ENCODE peak calls at places on chromosomes 2 and 18, in six cellular contexts. R is GM23248, P is neuronal stem cell, M is OCI-LY7, C is H9, O is fibroblast of lung. L is an unnamed sample.

GRCh38 chr2:32864337-32864736 is 82.4 kb upstream of the LTBP1 start:
- DNase-seq in P (no peak), M (no peak), C (no peak), O (peak), R (peak), L (no peak)

GRCh38 chr18:38011446-38011845 is 445.8 kb upstream of the CELF4 start:
- DNase-seq in M (no peak), R (no peak), O (no peak), P (no peak), C (no peak), L (no peak)

GRCh38 chr2:113894156-113894743 is 4.4 kb downstream of the ACTR3 start:
- DNase-seq in C (no peak), R (peak), O (peak), M (no peak), P (no peak), L (no peak)

GRCh38 chr2:216478151-216478550 is 20.5 kb upstream of the RPL37A start:
- DNase-seq in O (peak), R (peak), C (no peak), M (no peak), P (no peak), L (peak)

GRCh38 chr18:13026583-13027270 is 35.6 kb downstream of the CEP192 start:
- DNase-seq in P (no peak), R (peak), M (no peak), C (no peak), O (peak), L (no peak)

GRCh38 chr2:66828876-66829275 is 394.0 kb downstream of the MEIS1 start:
- DNase-seq in P (no peak), R (no peak), O (no peak), C (no peak), M (no peak), L (no peak)

GRCh38 chr2:234478121-234478858 is 18.6 kb downstream of the ARL4C start:
- DNase-seq in C (no peak), P (no peak), M (no peak), O (no peak), R (peak), L (no peak)

GRCh38 chr18:47561316-47561715 is 309.9 kb upstream of the SKOR2 start:
- DNase-seq in C (peak), P (no peak), M (no peak), R (no peak), O (no peak), L (no peak)

GRCh38 chr18:65994294-65994693 is 243.5 kb downstream of the CDH7 start:
- DNase-seq in P (no peak), R (no peak), M (no peak), C (no peak), O (no peak), L (no peak)

GRCh38 chr2:42879913-42880737 is 87.7 kb upstream of the HAAO start:
- DNase-seq in M (no peak), P (no peak), O (peak), R (no peak), C (no peak), L (peak)

GRCh38 chr2:237156131-237156856 is 70.6 kb downstream of the COPS8 start:
- DNase-seq in R (peak), O (peak), P (no peak), C (no peak), M (no peak), L (no peak)

GRCh38 chr2:69311017-69311416 is 76.0 kb downstream of the GFPT1 start:
- DNase-seq in M (no peak), O (no peak), P (no peak), R (peak), C (no peak), L (no peak)

GRCh38 chr2:176131617-176132396 is 2.3 kb downstream of the HOXD8 start:
- DNase-seq in M (no peak), R (no peak), C (no peak), O (no peak), P (no peak), L (no peak)

GRCh38 chr2:19886261-19886660 is 15.5 kb downstream of the TTC32 start:
- DNase-seq in O (no peak), M (no peak), P (no peak), C (no peak), R (peak), L (no peak)

GRCh38 chr2:225097035-225097434 is 54.8 kb upstream of the DOCK10 start:
- DNase-seq in R (peak), C (no peak), M (no peak), P (no peak), O (peak), L (no peak)

GRCh38 chr2:205002390-205002789 is 457.1 kb downstream of the PARD3B start:
- DNase-seq in M (no peak), R (no peak), O (no peak), P (no peak), C (no peak), L (no peak)

GRCh38 chr2:16960579-16960978 is 294.9 kb upstream of the CYRIA start:
- DNase-seq in C (no peak), O (no peak), R (no peak), P (no peak), M (no peak), L (no peak)

GRCh38 chr18:3397031-3397750 is 52.8 kb upstream of the TGIF1 start:
- DNase-seq in P (no peak), C (no peak), R (no peak), M (no peak), O (no peak), L (no peak)

GRCh38 chr2:113178891-113179290 is 5.1 kb downstream of the PSD4 start:
- DNase-seq in R (no peak), M (no peak), P (no peak), O (no peak), C (no peak), L (no peak)

GRCh38 chr2:158580760-158581159 is 124.0 kb downstream of the PKP4 start:
- DNase-seq in C (no peak), M (no peak), P (no peak), O (no peak), R (no peak), L (no peak)

GRCh38 chr2:145007673-145008263 is 487.8 kb upstream of the ZEB2 start:
- DNase-seq in C (no peak), O (peak), R (no peak), M (no peak), P (no peak), L (no peak)

GRCh38 chr2:131033786-131034121 is 59.5 kb downstream of the FAM168B start:
- DNase-seq in C (no peak), P (no peak), M (no peak), R (no peak), O (no peak), L (no peak)

GRCh38 chr18:42921261-42921737 is 194.2 kb downstream of the RIT2 start:
- DNase-seq in O (no peak), M (no peak), R (no peak), C (no peak), P (no peak), L (no peak)

GRCh38 chr2:10327896-10328666 is 25.4 kb downstream of the HPCAL1 start:
- DNase-seq in C (no peak), R (no peak), O (no peak), M (peak), P (no peak), L (no peak)

DNA sequence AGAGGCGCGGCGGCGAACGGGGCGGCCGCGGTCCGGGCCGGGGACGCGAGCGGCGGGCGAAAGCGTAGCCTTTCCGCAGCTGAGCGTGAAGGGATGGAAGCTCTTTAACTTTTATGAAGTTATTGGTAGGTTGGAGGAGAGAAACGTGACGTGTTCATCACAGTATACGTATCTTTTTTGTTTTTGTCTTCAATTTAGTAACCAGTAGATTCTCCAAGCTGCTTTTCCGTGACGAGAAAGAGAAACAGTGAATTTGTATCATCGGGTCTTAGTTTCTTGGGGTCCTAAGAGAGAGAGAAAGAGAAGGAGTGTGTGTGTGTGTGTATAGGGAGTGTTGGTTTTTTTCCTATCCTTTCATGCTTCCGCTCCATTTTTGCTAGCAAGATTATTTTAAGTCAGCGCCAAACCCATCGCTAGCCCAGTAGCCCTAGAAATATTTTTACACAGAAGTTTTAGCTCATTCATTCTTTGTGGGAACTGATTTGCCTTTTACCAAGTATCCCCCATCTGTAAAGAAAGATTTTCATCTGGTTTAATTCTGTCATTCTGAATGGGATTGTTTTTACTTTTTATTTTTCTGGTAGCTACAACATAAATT is 669 bp downstream of the ATG4B start:
- DNase-seq in C (no peak), R (peak), P (no peak), M (no peak), O (no peak), L (no peak)
- H2AFZ ChIP-seq in C (no peak), R (peak), P (peak), M (peak), O (no peak), L (no peak)

DNA sequence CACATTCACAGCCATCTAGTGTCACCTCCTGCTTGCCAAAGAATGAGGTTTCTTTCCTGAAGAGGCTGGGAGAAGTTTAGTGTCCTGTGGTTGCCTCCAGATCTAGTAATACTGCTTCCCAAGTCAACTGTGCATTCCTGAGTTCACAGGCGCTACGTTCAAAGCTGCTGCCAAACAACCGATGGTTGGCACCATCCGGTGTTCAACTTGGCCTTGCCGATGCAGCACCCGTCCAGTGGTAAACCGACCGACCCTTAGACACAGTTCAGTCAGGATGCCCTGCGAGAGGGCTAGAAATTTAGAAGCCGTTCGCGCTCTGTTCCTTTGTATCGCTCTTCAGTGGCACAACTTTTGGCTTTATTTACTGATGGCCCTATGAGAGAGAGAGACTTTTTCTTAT is 28.6 kb downstream of the RMC1 start:
- DNase-seq in R (no peak), O (no peak), P (no peak), C (no peak), M (no peak), L (no peak)
- H2AFZ ChIP-seq in R (no peak), O (no peak), P (no peak), C (no peak), M (no peak), L (no peak)

DNA sequence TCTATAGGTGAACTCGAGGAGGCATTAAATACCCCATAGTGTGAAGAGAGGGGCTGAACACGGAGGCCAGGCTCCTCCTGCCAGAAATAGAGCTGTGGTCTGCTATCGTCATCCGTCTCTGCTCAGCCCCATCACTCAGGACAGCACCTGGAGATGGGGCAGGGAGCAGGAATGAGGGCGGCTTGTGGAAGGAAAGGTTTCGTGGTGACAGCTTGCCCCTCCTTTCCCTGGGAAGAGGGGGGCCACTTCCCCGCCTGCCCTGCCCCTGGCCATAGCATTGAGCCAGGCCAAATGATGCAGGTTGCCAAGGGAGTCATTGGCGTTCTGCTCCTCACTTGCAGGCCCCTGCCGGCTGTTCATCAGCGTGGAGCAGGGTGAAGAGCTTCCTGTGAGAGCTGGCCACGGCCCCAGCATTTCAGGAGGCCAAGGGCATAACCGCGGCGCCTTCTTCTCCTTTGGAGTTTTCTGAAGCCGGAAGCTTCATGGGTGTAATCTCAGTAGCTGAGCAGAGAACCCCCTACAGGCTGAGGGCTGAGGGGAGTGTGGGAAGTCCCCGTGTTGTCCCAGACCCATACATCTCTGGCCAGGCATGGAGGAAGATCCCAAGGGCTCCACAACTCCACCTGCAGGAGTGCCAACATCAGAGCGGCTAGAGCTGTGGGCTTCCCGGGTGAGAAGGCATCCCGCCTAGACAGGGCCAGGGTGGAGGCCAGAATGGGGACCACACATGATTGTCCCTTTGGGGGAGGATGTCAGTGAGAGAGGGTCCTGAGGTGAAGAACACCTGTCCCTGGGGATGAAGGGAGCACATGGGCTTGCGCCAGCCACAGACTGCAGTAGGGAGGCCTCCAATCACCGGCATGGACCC is 112.5 kb upstream of the GLI2 start:
- DNase-seq in C (no peak), M (no peak), O (no peak), P (no peak), R (no peak), L (no peak)
- H2AFZ ChIP-seq in C (no peak), M (no peak), O (no peak), P (no peak), R (no peak), L (no peak)

GRCh38 chr2:123128951-123129350 is 896.1 kb upstream of the CNTNAP5 start:
- DNase-seq in O (no peak), R (no peak), M (no peak), C (no peak), P (no peak), L (no peak)
- H2AFZ ChIP-seq in O (no peak), R (no peak), M (no peak), C (no peak), P (peak), L (no peak)

GRCh38 chr2:132715554-132715953 is 45.5 kb upstream of the LYPD1 start:
- DNase-seq in O (no peak), R (no peak), C (no peak), M (peak), P (no peak), L (no peak)

GRCh38 chr2:132721938-132722337 is 51.9 kb upstream of the LYPD1 start:
- DNase-seq in O (no peak), M (no peak), P (no peak), C (no peak), R (no peak), L (no peak)

GRCh38 chr2:132719480-132719879 is 49.5 kb upstream of the LYPD1 start:
- DNase-seq in P (no peak), M (no peak), R (no peak), C (no peak), O (no peak), L (no peak)

GRCh38 chr2:132720393-132720792 is 50.4 kb upstream of the LYPD1 start:
- DNase-seq in M (no peak), C (no peak), O (no peak), R (no peak), P (no peak), L (no peak)

GRCh38 chr2:132715986-132716385 is 46.0 kb upstream of the LYPD1 start:
- DNase-seq in P (no peak), R (no peak), M (no peak), C (no peak), O (peak), L (no peak)
- H2AFZ ChIP-seq in P (no peak), R (no peak), M (no peak), C (no peak), O (no peak), L (no peak)

GRCh38 chr2:127995725-127996124 is 32.1 kb downstream of the SAP130 start:
- DNase-seq in M (no peak), C (no peak), O (no peak), P (no peak), R (no peak), L (no peak)

GRCh38 chr2:127996160-127996559 is 31.7 kb downstream of the SAP130 start:
- DNase-seq in O (no peak), M (no peak), C (no peak), R (no peak), P (no peak), L (no peak)

GRCh38 chr2:127991742-127992141 is 36.1 kb downstream of the SAP130 start:
- DNase-seq in O (no peak), P (no peak), M (no peak), C (no peak), R (no peak), L (no peak)

GRCh38 chr2:127993659-127994058 is 34.2 kb downstream of the SAP130 start:
- DNase-seq in C (no peak), O (no peak), M (no peak), R (no peak), P (no peak), L (no peak)
- H2AFZ ChIP-seq in C (no peak), O (no peak), M (no peak), R (no peak), P (no peak), L (no peak)

DNA sequence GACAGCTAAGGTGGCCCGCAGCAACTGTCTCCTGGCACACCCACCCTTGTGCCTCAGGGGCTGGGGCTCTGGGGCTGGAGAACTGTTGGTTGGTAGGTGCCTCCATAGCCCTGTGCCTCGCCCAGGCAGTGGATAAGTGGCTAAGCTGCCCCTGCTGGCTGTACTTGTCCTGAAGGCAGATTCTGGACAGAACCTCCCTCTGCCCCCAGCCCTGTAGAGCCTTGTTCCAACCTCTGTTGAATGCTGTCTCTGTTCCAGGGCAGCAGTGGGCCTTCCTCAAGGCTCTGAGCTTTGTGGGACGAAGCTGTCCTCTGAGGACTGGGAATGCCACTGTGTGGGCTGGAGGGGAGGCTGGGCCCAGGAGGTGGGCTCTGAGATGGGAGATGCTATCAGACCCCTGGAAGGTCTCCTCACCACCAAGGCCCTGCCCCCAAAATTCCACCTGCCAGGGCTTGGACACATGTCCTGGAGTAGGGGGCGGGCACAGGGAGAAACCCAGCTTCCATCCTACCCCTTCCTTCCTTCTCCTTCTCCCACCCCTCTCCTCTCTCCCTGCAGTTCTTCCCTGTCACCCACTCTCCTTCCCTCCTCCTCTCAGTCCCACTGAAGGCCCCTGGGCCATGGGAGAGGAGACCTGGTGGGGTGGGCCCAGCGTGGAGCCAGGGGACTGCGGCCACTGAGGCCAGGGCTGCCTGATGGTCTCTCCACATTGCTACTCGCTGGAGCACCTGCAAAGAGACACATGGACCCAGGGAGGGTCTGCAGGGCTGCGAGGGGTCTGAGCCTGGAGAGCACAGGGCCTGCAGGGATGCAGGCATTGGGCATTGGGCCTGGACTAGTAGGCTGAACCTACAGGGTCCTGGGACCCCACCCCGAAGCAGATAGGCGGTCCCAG is 1.7 kb upstream of the PDCD1 start:
- DNase-seq in P (no peak), M (no peak), O (no peak), C (no peak), R (peak), L (no peak)
- H2AFZ ChIP-seq in P (no peak), M (peak), O (peak), C (no peak), R (peak), L (no peak)